ENCODE peak calls at places on chromosomes 12 and 14, in five cellular contexts. Z, X, J, Q and N are unnamed samples.

GRCh38 chr12:11702959-11703358 is 53.5 kb downstream of the ETV6 start:
- DNase-seq in Z (no peak), X (no peak), J (no peak), Q (no peak), N (peak)

GRCh38 chr14:19851365-19851764 is 23.6 kb upstream of the OR4K2 start:
- DNase-seq in Z (no peak), X (no peak), J (no peak), Q (no peak), N (no peak)

GRCh38 chr12:89950421-89950820 is 241.8 kb upstream of the ATP2B1 start:
- DNase-seq in Z (no peak), X (no peak), J (no peak), Q (no peak), N (peak)

GRCh38 chr14:77988966-77989365 is 181.2 kb upstream of the NRXN3 start:
- DNase-seq in Z (peak), X (no peak), J (no peak), Q (no peak), N (no peak)

GRCh38 chr14:89399594-89400068 is 17.4 kb downstream of the FOXN3 start:
- DNase-seq in Z (peak), X (no peak), J (no peak), Q (no peak), N (no peak)

GRCh38 chr12:82425241-82425640 is 66.9 kb downstream of the METTL25 start:
- DNase-seq in Z (peak), X (no peak), J (no peak), Q (no peak), N (no peak)

GRCh38 chr12:6866163-6866919 is 990 bp upstream of the TPI1 start:
- DNase-seq in Z (no peak), X (peak), J (no peak), Q (peak), N (no peak)

GRCh38 chr12:57844725-57845477 is 1.6 kb downstream of the CTDSP2 start:
- DNase-seq in Z (peak), X (peak), J (peak), Q (peak), N (peak)

GRCh38 chr14:65421201-65421981 is 8.9 kb downstream of the FUT8 start:
- DNase-seq in Z (peak), X (no peak), J (no peak), Q (no peak), N (no peak)

GRCh38 chr12:46260913-46261476 is 7.8 kb downstream of the SLC38A1 start:
- DNase-seq in Z (no peak), X (no peak), J (no peak), Q (no peak), N (no peak)

GRCh38 chr14:74977901-74978385 is 22.5 kb upstream of the PGF start:
- DNase-seq in Z (no peak), X (no peak), J (peak), Q (no peak), N (no peak)

GRCh38 chr14:61076531-61076930 is 95.5 kb downstream of the SLC38A6 start:
- DNase-seq in Z (peak), X (no peak), J (no peak), Q (no peak), N (no peak)

GRCh38 chr12:29545102-29545467 is 47.6 kb upstream of the OVCH1 start:
- DNase-seq in Z (no peak), X (no peak), J (no peak), Q (no peak), N (peak)

GRCh38 chr14:100078216-100078780 is 13.1 kb downstream of the EVL start:
- DNase-seq in Z (no peak), X (no peak), J (no peak), Q (no peak), N (no peak)

GRCh38 chr12:989751-990278 is 1.2 kb upstream of the ERC1 start:
- DNase-seq in Z (peak), X (peak), J (no peak), Q (no peak), N (no peak)

GRCh38 chr14:64465856-64466554 is 706 bp downstream of the AKAP5 start:
- DNase-seq in Z (peak), X (peak), J (no peak), Q (no peak), N (no peak)

GRCh38 chr14:102630405-102630804 is 38.0 kb downstream of the RCOR1 start:
- DNase-seq in Z (no peak), X (no peak), J (no peak), Q (no peak), N (no peak)

GRCh38 chr14:99995700-99996356 is 69.4 kb upstream of the EVL start:
- DNase-seq in Z (peak), X (peak), J (peak), Q (no peak), N (peak)

GRCh38 chr14:54651649-54652048 is 84.7 kb downstream of the SAMD4A start:
- DNase-seq in Z (peak), X (no peak), J (no peak), Q (no peak), N (no peak)

DNA sequence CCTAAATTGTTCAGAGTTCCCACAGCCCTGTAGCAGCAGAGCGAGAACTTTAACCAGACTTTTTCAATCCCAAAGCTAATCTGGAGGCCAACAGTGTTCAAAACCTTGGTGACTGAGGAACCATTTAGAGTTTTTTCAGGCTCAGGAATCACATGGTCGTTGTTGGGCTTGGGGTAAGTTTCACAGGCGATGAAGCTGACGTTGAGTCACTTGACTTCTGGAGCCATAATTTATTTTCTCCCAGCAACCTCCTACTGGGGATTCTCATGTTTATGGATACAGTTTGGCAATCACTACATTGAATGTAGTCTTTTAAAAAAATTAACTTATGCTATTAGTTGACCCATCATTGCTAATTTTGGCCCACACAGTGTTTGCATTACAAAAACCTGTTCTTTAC is 34.5 kb downstream of the SSPN start:
- DNase-seq in Z (no peak), X (no peak), J (no peak), Q (no peak), N (no peak)
- TF ChIP-seq CTCF in Z (no peak), X (no peak), J (no peak), Q (no peak), N (no peak)

DNA sequence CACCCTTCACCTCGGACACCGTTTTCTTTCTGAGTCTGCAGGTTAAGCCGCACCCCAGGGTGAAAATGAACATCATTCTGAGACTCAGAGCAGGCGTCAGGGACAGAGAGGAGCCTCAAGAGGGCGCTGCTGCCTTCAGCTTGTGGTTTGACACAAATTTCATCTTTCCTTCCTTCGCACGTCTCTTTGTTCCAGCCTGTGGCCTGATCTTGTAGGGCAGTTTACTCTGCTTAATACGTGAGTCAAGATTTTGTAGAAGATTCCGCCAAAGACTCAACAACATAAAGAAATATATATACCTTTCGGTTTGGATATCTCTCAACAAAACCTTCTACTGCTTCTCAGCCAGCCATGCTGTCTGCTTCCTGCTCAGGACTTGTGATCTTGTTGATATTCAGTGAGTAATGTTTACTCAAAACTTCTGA is 329.3 kb upstream of the OR4E1 start:
- DNase-seq in Z (no peak), X (peak), J (peak), Q (no peak), N (no peak)
- TF ChIP-seq CTCF in Z (no peak), X (no peak), J (no peak), Q (no peak), N (peak)

DNA sequence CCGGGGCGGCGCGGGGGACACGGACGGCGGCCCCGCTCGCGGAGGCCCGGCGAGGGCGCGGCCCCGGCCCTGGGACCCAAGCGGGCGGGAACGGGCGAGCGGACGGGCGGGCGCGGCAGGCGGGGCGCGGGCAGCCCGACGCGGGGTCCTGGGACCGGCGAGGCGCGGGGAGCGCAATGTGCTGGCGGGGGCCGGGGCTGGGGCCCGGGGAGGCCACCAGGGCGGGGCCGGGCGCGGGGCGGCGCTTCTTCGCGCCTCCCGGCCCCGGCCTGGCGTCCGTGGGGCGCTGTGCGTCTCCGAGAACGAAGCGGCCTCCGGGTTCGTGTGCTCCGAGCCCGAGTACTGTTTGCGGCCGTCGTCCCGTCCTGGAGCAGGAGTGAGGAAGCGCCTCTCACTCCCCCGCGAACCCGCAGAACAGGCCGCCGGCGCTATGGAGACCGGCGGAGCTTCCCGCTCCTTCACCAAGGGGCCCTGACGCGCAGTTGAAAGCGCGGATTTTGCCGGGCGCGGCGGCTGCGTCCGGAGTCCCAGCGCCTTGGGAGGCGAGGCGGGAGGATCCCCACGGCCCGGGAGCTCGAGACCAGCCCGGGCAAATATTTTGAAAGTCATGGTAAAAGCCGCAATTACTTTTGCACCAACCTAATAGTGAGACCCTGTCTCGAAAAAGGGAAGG is 415 bp upstream of the ANKLE2 start:
- DNase-seq in Z (peak), X (peak), J (peak), Q (peak), N (peak)
- TF ChIP-seq CTCF in Z (no peak), X (no peak), J (no peak), Q (peak), N (peak)

GRCh38 chr12:50986961-50987737 is 34.8 kb downstream of the HIGD1C start:
- DNase-seq in Z (peak), X (peak), J (peak), Q (no peak), N (peak)
- TF ChIP-seq CTCF in Z (peak), X (no peak), J (no peak), Q (peak), N (peak)

DNA sequence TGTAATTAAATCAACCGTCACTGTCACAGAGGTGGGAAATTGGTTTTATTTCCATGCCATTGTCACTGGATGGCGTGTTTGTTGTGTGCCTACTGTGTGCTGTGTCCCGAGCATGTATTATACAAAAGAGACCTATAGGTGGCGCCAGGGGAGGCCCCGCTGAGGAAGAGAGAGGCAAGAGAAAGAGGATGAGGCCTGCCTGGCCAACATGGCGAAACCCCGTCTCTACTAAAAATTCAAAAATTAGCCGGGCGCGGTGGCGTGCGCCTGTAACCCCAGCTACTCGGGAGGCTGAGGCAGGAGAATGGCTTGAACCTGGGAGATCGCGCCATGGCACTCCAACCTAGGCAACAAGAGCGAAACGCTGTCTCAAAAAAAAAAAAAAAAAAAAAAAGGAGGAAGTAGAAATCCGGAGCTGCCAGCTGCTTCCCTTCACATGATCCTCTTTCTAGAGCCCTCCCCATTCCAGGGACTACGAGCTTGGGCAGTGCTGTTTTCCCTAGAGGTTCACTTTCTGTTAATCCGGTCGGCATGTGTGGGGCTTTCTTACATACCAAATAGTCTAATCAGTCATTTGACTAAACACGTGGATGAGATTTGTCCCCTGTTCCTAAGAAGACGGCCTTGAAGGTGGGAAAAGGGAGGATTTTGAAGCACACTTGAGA is 6.4 kb upstream of the CCDC175 start:
- DNase-seq in Z (no peak), X (no peak), J (no peak), Q (no peak), N (no peak)
- TF ChIP-seq CTCF in Z (no peak), X (no peak), J (no peak), Q (no peak), N (no peak)

GRCh38 chr14:93115920-93116675 is at the start of gene ITPK1:
- DNase-seq in Z (peak), X (peak), J (peak), Q (peak), N (peak)
- TF ChIP-seq CTCF in Z (no peak), X (peak), J (no peak), Q (no peak), N (no peak)

GRCh38 chr12:9378430-9378835 is 170.2 kb upstream of the PZP start:
- DNase-seq in Z (no peak), X (peak), J (no peak), Q (no peak), N (peak)
- TF ChIP-seq CTCF in Z (peak), X (no peak), J (no peak), Q (no peak), N (peak)

GRCh38 chr12:96070670-96071279 is 35.4 kb upstream of the LTA4H start:
- DNase-seq in Z (peak), X (peak), J (peak), Q (no peak), N (peak)
- TF ChIP-seq CTCF in Z (peak), X (no peak), J (no peak), Q (no peak), N (peak)

GRCh38 chr14:67151082-67151666 is 38.1 kb upstream of the GARIN2 start:
- DNase-seq in Z (peak), X (no peak), J (no peak), Q (no peak), N (no peak)
- TF ChIP-seq CTCF in Z (peak), X (no peak), J (no peak), Q (no peak), N (no peak)

GRCh38 chr12:4412056-4412455 is 32.5 kb upstream of the FGF23 start:
- DNase-seq in Z (no peak), X (no peak), J (no peak), Q (no peak), N (no peak)
- TF ChIP-seq CTCF in Z (no peak), X (no peak), J (no peak), Q (no peak), N (no peak)